ENCODE peak calls at places on chromosomes 4 and X, in ten cellular contexts. V is mucosa of descending colon; P is transverse colon; J is mesothelial cell of epicardium; C is fibroblast of mammary gland; Z is upper lobe of right lung; Q is activated CD8-positive, alpha-beta T cell treated with anti-CD3 and anti-CD28 coated beads for 36 hours; S is fibroblast of villous mesenchyme; H is neural crest cell; E is natural killer cell. R is an unnamed sample.

GRCh38 chr4:139084425-139085093 is 69.0 kb downstream of the NOCT start:
- DNase-seq in V (no peak), P (no peak), J (no peak), C (peak; percentile 9), Z (no peak), Q (no peak), S (no peak), H (no peak), E (no peak), R (no peak)

GRCh38 chr4:95572304-95572991 is 23.7 kb upstream of the UNC5C start:
- DNase-seq in V (no peak), P (peak; percentile 25), J (no peak), C (no peak), Z (peak; percentile 63), Q (no peak), S (peak; percentile 16), H (no peak), E (no peak), R (no peak)

GRCh38 chrX:104343408-104344129 is 88.8 kb upstream of the ESX1 start:
- DNase-seq in V (no peak), P (peak; percentile 60), J (no peak), C (peak; percentile 83), Z (no peak), Q (peak; percentile 59), S (peak; percentile 87), H (peak; percentile 66), E (no peak), R (no peak)

GRCh38 chr4:123120473-123120872 is 198.1 kb upstream of the NUDT6 start:
- DNase-seq in V (no peak), P (no peak), J (no peak), C (peak; percentile 75), Z (no peak), Q (no peak), S (peak; percentile 56), H (no peak), E (no peak), R (no peak)

GRCh38 chr4:26206339-26206738 is 114.5 kb upstream of the RBPJ start:
- DNase-seq in V (no peak), P (no peak), J (no peak), C (peak; percentile 95), Z (no peak), Q (no peak), S (peak; percentile 53), H (no peak), E (no peak), R (no peak)

GRCh38 chr4:166318810-166319525 is 445.9 kb downstream of the TLL1 start:
- DNase-seq in V (no peak), P (no peak), J (no peak), C (peak; percentile 84), Z (no peak), Q (no peak), S (peak; percentile 7), H (no peak), E (no peak), R (no peak)

GRCh38 chrX:21728276-21728968 is 29.5 kb downstream of the SMPX start:
- DNase-seq in V (no peak), P (no peak), J (no peak), C (no peak), Z (no peak), Q (no peak), S (no peak), H (no peak), E (no peak), R (no peak)

GRCh38 chrX:79081895-79082512 is 62.5 kb upstream of the GPR174 start:
- DNase-seq in V (no peak), P (no peak), J (no peak), C (peak; percentile 43), Z (no peak), Q (peak; percentile 46), S (peak; percentile 14), H (peak; percentile 4), E (no peak), R (no peak)

GRCh38 chrX:17020828-17021821 is 74.7 kb downstream of the REPS2 start:
- DNase-seq in V (no peak), P (no peak), J (no peak), C (peak; percentile 60), Z (no peak), Q (no peak), S (no peak), H (no peak), E (no peak), R (no peak)

GRCh38 chrX:2820131-2820771 is 8.5 kb upstream of the GYG2 start:
- DNase-seq in V (no peak), P (no peak), J (no peak), C (no peak), Z (no peak), Q (no peak), S (no peak), H (no peak), E (no peak), R (no peak)

GRCh38 chrX:53616921-53617320 is 69.6 kb downstream of the HUWE1 start:
- DNase-seq in V (no peak), P (no peak), J (no peak), C (no peak), Z (no peak), Q (no peak), S (no peak), H (no peak), E (no peak), R (no peak)

GRCh38 chr4:110480031-110480549 is 4.1 kb downstream of the ENPEP start:
- DNase-seq in V (no peak), P (no peak), J (no peak), C (peak; percentile 99), Z (no peak), Q (no peak), S (peak; percentile 88), H (no peak), E (no peak), R (no peak)
- TF ChIP-seq CTCF in V (no peak), P (no peak), J (no peak), C (peak; percentile 60), Z (no peak), Q (no peak), S (peak; percentile 47), H (peak; percentile 40), E (no peak), R (no peak)

DNA sequence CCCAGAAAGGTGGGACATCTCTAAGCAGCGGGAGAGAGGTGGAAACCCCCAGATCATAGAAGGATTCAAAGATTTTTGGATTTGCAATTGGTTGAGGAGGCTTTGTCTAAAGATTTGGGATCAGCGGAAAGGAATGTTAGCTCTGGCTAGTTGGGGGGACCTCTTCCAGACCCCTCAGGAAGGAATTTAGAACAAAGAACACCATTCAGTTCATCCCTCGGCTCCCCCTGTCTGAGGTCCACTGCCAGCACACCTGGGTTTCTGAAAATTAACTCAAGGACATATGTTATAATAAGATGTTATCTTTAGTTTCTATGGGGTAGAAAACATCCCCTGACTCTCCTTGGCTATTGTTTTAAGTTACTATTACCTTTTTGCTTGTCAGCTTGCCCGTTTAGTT is 163.6 kb downstream of the CEP135 start:
- DNase-seq in V (no peak), P (no peak), J (no peak), C (no peak), Z (no peak), Q (no peak), S (no peak), H (no peak), E (no peak), R (no peak)
- TF ChIP-seq CTCF in V (no peak), P (no peak), J (no peak), C (no peak), Z (no peak), Q (no peak), S (no peak), H (no peak), E (no peak), R (no peak)

GRCh38 chr4:19486400-19486799 is 765.3 kb upstream of the SLIT2 start:
- DNase-seq in V (no peak), P (no peak), J (no peak), C (no peak), Z (no peak), Q (no peak), S (no peak), H (no peak), E (no peak), R (no peak)
- TF ChIP-seq CTCF in V (no peak), P (no peak), J (no peak), C (peak; percentile 21), Z (no peak), Q (no peak), S (peak; percentile 9), H (no peak), E (no peak), R (no peak)

GRCh38 chrX:41580423-41581064 is 108.2 kb upstream of the GPR34 start:
- DNase-seq in V (no peak), P (no peak), J (no peak), C (no peak), Z (no peak), Q (no peak), S (peak; percentile 63), H (no peak), E (no peak), R (no peak)
- TF ChIP-seq CTCF in V (no peak), P (no peak), J (no peak), C (no peak), Z (no peak), Q (no peak), S (no peak), H (no peak), E (no peak), R (no peak)

GRCh38 chrX:119728487-119728886 is 29.9 kb upstream of the SOWAHD start:
- DNase-seq in V (no peak), P (no peak), J (no peak), C (no peak), Z (no peak), Q (no peak), S (peak; percentile 3), H (no peak), E (no peak), R (no peak)
- TF ChIP-seq CTCF in V (no peak), P (no peak), J (no peak), C (no peak), Z (no peak), Q (no peak), S (no peak), H (peak; percentile 23), E (no peak), R (no peak)

DNA sequence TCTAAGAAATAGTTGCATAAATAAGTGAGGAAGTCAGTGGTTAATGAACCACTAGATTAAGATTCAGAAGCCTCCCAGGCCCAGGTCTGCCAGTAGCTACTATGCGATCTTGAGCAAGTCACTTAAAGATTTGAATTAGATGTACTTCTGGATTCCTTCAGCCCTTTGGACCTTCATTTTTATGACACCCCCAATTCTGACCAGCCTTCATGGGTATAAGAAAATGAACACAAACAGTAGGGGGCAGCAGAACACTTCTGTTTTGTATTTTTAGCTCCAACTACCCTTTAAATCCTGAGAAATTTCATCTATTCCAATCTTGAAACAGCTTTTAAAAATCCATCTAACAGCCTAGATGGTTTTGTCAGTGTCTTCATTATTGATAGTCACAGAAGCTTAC is 19.0 kb downstream of the TMEM47 start:
- DNase-seq in V (no peak), P (no peak), J (no peak), C (peak; percentile 64), Z (no peak), Q (no peak), S (no peak), H (peak; percentile 26), E (no peak), R (no peak)
- TF ChIP-seq CTCF in V (no peak), P (peak; percentile 45), J (peak; percentile 60), C (peak; percentile 46), Z (peak; percentile 40), Q (no peak), S (peak; percentile 30), H (peak; percentile 81), E (no peak), R (peak; percentile 57)

R was measured in dorsolateral prefrontal cortex.